ENCODE peak calls at places on chromosomes 3 and 15, in four cellular contexts. One of them, this sample, is unnamed.

GRCh38 chr15:45573961-45574629 is 13.1 kb upstream of the BLOC1S6 start:
- DNase-seq in WERI-Rb-1: peak; percentile 63
- DNase-seq in Panc1: no peak
- DNase-seq in cardiac fibroblast: peak; percentile 18
- DNase-seq in this sample: peak; percentile 25

GRCh38 chr3:64046527-64046926 is 23.2 kb upstream of the PSMD6 start:
- DNase-seq in WERI-Rb-1: no peak
- DNase-seq in Panc1: no peak
- DNase-seq in cardiac fibroblast: no peak
- DNase-seq in this sample: no peak

GRCh38 chr3:185645596-185646381 is 59.7 kb downstream of the SENP2 start:
- DNase-seq in WERI-Rb-1: peak; percentile 46
- DNase-seq in Panc1: no peak
- DNase-seq in cardiac fibroblast: no peak
- DNase-seq in this sample: peak; percentile 25

GRCh38 chr15:94119923-94120775 is 111.2 kb upstream of the MCTP2 start:
- DNase-seq in WERI-Rb-1: peak; percentile 48
- DNase-seq in Panc1: peak; percentile 77
- DNase-seq in cardiac fibroblast: peak; percentile 87
- DNase-seq in this sample: peak; percentile 94

GRCh38 chr3:17891139-17891850 is 148.9 kb upstream of the TBC1D5 start:
- DNase-seq in WERI-Rb-1: no peak
- DNase-seq in Panc1: no peak
- DNase-seq in cardiac fibroblast: peak; percentile 46
- DNase-seq in this sample: peak; percentile 43

GRCh38 chr3:45010718-45011355 is 15.3 kb upstream of the CLEC3B start:
- DNase-seq in WERI-Rb-1: no peak
- DNase-seq in Panc1: no peak
- DNase-seq in cardiac fibroblast: peak; percentile 62
- DNase-seq in this sample: peak; percentile 69

GRCh38 chr3:112228786-112229185 is 65.2 kb downstream of the SLC9C1 start:
- DNase-seq in WERI-Rb-1: no peak
- DNase-seq in Panc1: no peak
- DNase-seq in cardiac fibroblast: no peak
- DNase-seq in this sample: no peak

GRCh38 chr3:89278305-89278704 is 170.9 kb downstream of the EPHA3 start:
- DNase-seq in WERI-Rb-1: no peak
- DNase-seq in Panc1: no peak
- DNase-seq in cardiac fibroblast: no peak
- DNase-seq in this sample: no peak

GRCh38 chr15:92677998-92678397 is 22.4 kb upstream of the FAM174B start:
- DNase-seq in WERI-Rb-1: peak; percentile 65
- DNase-seq in Panc1: no peak
- DNase-seq in cardiac fibroblast: no peak
- DNase-seq in this sample: peak; percentile 80

GRCh38 chr15:83087535-83087934 is 19.9 kb upstream of the TM6SF1 start:
- DNase-seq in WERI-Rb-1: no peak
- DNase-seq in Panc1: no peak
- DNase-seq in cardiac fibroblast: no peak
- DNase-seq in this sample: no peak

GRCh38 chr3:176359211-176359610 is 838.1 kb downstream of the TBL1XR1 start:
- DNase-seq in WERI-Rb-1: no peak
- DNase-seq in Panc1: no peak
- DNase-seq in cardiac fibroblast: no peak
- DNase-seq in this sample: no peak

GRCh38 chr3:85304360-85304964 is 345.7 kb downstream of the CADM2 start:
- DNase-seq in WERI-Rb-1: no peak
- DNase-seq in Panc1: no peak
- DNase-seq in cardiac fibroblast: peak; percentile 1
- DNase-seq in this sample: no peak

GRCh38 chr15:95176794-95177577 is 945.6 kb downstream of the MCTP2 start:
- DNase-seq in WERI-Rb-1: no peak
- DNase-seq in Panc1: no peak
- DNase-seq in cardiac fibroblast: no peak
- DNase-seq in this sample: no peak

GRCh38 chr15:31758126-31758525 is 272.2 kb upstream of the CHRNA7 start:
- DNase-seq in WERI-Rb-1: no peak
- DNase-seq in Panc1: no peak
- DNase-seq in cardiac fibroblast: peak; percentile 81
- DNase-seq in this sample: peak; percentile 58

GRCh38 chr15:63374686-63375520 is 6.7 kb downstream of the CA12 start:
- DNase-seq in WERI-Rb-1: peak; percentile 32
- DNase-seq in Panc1: no peak
- DNase-seq in cardiac fibroblast: peak; percentile 80
- DNase-seq in this sample: peak; percentile 83

GRCh38 chr3:145013931-145014330 is 1042.3 kb downstream of the DIPK2A start:
- DNase-seq in WERI-Rb-1: no peak
- DNase-seq in Panc1: no peak
- DNase-seq in cardiac fibroblast: no peak
- DNase-seq in this sample: peak; percentile 47

GRCh38 chr3:112803472-112803871 is 43.2 kb downstream of the CD200R1L start:
- DNase-seq in WERI-Rb-1: no peak
- DNase-seq in Panc1: no peak
- DNase-seq in cardiac fibroblast: no peak
- DNase-seq in this sample: no peak

GRCh38 chr3:24490151-24490550 is 4.5 kb downstream of the THRB start:
- DNase-seq in WERI-Rb-1: no peak
- DNase-seq in Panc1: no peak
- DNase-seq in cardiac fibroblast: peak; percentile 25
- DNase-seq in this sample: peak; percentile 62

GRCh38 chr15:98856540-98856907 is 151.1 kb downstream of the PGPEP1L start:
- DNase-seq in WERI-Rb-1: no peak
- DNase-seq in Panc1: no peak
- DNase-seq in cardiac fibroblast: peak; percentile 93
- DNase-seq in this sample: peak; percentile 91

GRCh38 chr3:8519156-8519555 is 17.5 kb downstream of the LMCD1 start:
- DNase-seq in WERI-Rb-1: no peak
- DNase-seq in Panc1: no peak
- DNase-seq in cardiac fibroblast: peak; percentile 91
- DNase-seq in this sample: peak; percentile 93

GRCh38 chr3:40120816-40121215 is 188.7 kb upstream of the EIF1B start:
- DNase-seq in WERI-Rb-1: no peak
- DNase-seq in Panc1: no peak
- DNase-seq in cardiac fibroblast: peak; percentile 67
- DNase-seq in this sample: peak; percentile 69

GRCh38 chr3:185152433-185153169 is at the start of gene C3orf70:
- DNase-seq in WERI-Rb-1: peak; percentile 53
- DNase-seq in Panc1: no peak
- DNase-seq in cardiac fibroblast: peak; percentile 40
- DNase-seq in this sample: peak; percentile 29

GRCh38 chr3:4461459-4462090 is 5.5 kb downstream of the SUMF1 start:
- DNase-seq in WERI-Rb-1: no peak
- DNase-seq in Panc1: no peak
- DNase-seq in cardiac fibroblast: no peak
- DNase-seq in this sample: no peak

GRCh38 chr3:193868590-193868989 is 267.4 kb upstream of the HES1 start:
- DNase-seq in WERI-Rb-1: no peak
- DNase-seq in Panc1: no peak
- DNase-seq in cardiac fibroblast: no peak
- DNase-seq in this sample: no peak

GRCh38 chr3:146217324-146217723 is 33.6 kb downstream of the PLSCR4 start:
- DNase-seq in WERI-Rb-1: no peak
- DNase-seq in Panc1: no peak
- DNase-seq in cardiac fibroblast: peak; percentile 41
- DNase-seq in this sample: peak; percentile 14

GRCh38 chr3:100970537-100970936 is 22.7 kb downstream of the ABI3BP start:
- DNase-seq in WERI-Rb-1: no peak
- DNase-seq in Panc1: no peak
- DNase-seq in cardiac fibroblast: no peak
- DNase-seq in this sample: no peak

GRCh38 chr3:78398401-78398800 is 1358.5 kb downstream of the ROBO2 start:
- DNase-seq in WERI-Rb-1: no peak
- DNase-seq in Panc1: no peak
- DNase-seq in cardiac fibroblast: no peak
- DNase-seq in this sample: no peak

GRCh38 chr15:44265757-44266156 is 22.8 kb upstream of the GOLM2 start:
- DNase-seq in WERI-Rb-1: no peak
- DNase-seq in Panc1: no peak
- DNase-seq in cardiac fibroblast: no peak
- DNase-seq in this sample: peak; percentile 11

GRCh38 chr15:73368301-73369072 is at the start of gene HCN4:
- DNase-seq in WERI-Rb-1: peak; percentile 40
- DNase-seq in Panc1: no peak
- DNase-seq in cardiac fibroblast: no peak
- DNase-seq in this sample: no peak

GRCh38 chr3:2098398-2099027 is at the start of gene CNTN4:
- DNase-seq in WERI-Rb-1: peak; percentile 91
- DNase-seq in Panc1: no peak
- DNase-seq in cardiac fibroblast: no peak
- DNase-seq in this sample: no peak

GRCh38 chr15:84872009-84872900 is 12.2 kb upstream of the SLC28A1 start:
- DNase-seq in WERI-Rb-1: no peak
- DNase-seq in Panc1: no peak
- DNase-seq in cardiac fibroblast: no peak
- DNase-seq in this sample: peak; percentile 21

GRCh38 chr3:190003730-190004129 is 117.0 kb downstream of the P3H2 start:
- DNase-seq in WERI-Rb-1: no peak
- DNase-seq in Panc1: peak; percentile 95
- DNase-seq in cardiac fibroblast: peak; percentile 95
- DNase-seq in this sample: peak; percentile 84

GRCh38 chr15:45429974-45430792 is 51.8 kb upstream of the GATM start:
- DNase-seq in WERI-Rb-1: peak; percentile 60
- DNase-seq in Panc1: peak; percentile 39
- DNase-seq in cardiac fibroblast: peak; percentile 62
- DNase-seq in this sample: peak; percentile 43

GRCh38 chr15:22979069-22979698 is 984 bp downstream of the CYFIP1 start:
- DNase-seq in WERI-Rb-1: peak; percentile 29
- DNase-seq in Panc1: no peak
- DNase-seq in cardiac fibroblast: peak; percentile 62
- DNase-seq in this sample: peak; percentile 40

GRCh38 chr15:81029416-81030367 is 29.0 kb downstream of the TLNRD1 start:
- DNase-seq in WERI-Rb-1: no peak
- DNase-seq in Panc1: no peak
- DNase-seq in cardiac fibroblast: peak; percentile 69
- DNase-seq in this sample: peak; percentile 51

GRCh38 chr15:23003736-23004135 is 23.6 kb upstream of the CYFIP1 start:
- DNase-seq in WERI-Rb-1: no peak
- DNase-seq in Panc1: no peak
- DNase-seq in cardiac fibroblast: no peak
- DNase-seq in this sample: no peak

DNA sequence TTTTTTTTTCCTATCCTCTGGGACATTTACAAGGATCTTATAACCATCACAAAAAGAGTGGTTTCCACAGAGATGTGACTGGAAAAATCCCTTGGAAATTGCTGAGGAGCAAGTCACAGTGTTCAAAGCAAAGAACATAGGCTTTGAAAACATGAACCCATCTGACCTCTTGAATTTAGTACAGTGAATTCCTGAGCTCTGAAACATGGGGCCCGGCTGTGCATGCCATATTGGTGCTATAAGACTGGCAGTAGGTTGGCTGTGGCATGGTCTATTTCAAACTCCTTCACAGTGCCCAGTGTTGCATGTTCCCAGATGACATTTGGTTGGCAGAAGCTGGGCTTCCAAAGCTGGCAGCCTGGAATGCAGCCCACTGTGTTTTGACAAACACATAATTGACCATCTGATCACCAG is 202.2 kb downstream of the TIGIT start:
- DNase-seq in WERI-Rb-1: no peak
- DNase-seq in Panc1: no peak
- DNase-seq in cardiac fibroblast: peak; percentile 81
- DNase-seq in this sample: peak; percentile 75
- TF ChIP-seq CTCF in WERI-Rb-1: no peak
- TF ChIP-seq CTCF in Panc1: no peak
- TF ChIP-seq CTCF in cardiac fibroblast: no peak
- TF ChIP-seq CTCF in this sample: no peak

GRCh38 chr3:107855710-107856109 is 235.1 kb downstream of the CD47 start:
- DNase-seq in WERI-Rb-1: no peak
- DNase-seq in Panc1: no peak
- DNase-seq in cardiac fibroblast: peak; percentile 49
- DNase-seq in this sample: peak; percentile 25
- H3K4me3 ChIP-seq in WERI-Rb-1: no peak overlapping the region
- H3K4me3 ChIP-seq in Panc1: no peak overlapping the region
- H3K4me3 ChIP-seq in cardiac fibroblast: no peak overlapping the region
- H3K4me3 ChIP-seq in this sample: no peak overlapping the region

GRCh38 chr3:129482721-129483120 is 42.7 kb downstream of the IFT122 start:
- DNase-seq in WERI-Rb-1: peak; percentile 21
- DNase-seq in Panc1: no peak
- DNase-seq in cardiac fibroblast: no peak
- DNase-seq in this sample: no peak
- TF ChIP-seq CTCF in WERI-Rb-1: peak; percentile 41
- TF ChIP-seq CTCF in Panc1: no peak
- TF ChIP-seq CTCF in cardiac fibroblast: peak; percentile 7
- TF ChIP-seq CTCF in this sample: peak; percentile 20

GRCh38 chr3:72101538-72101937 is 316.6 kb upstream of the PROK2 start:
- DNase-seq in WERI-Rb-1: no peak
- DNase-seq in Panc1: no peak
- DNase-seq in cardiac fibroblast: no peak
- DNase-seq in this sample: no peak
- H3K4me3 ChIP-seq in WERI-Rb-1: no peak overlapping the region
- H3K4me3 ChIP-seq in Panc1: no peak overlapping the region
- H3K4me3 ChIP-seq in cardiac fibroblast: no peak overlapping the region
- H3K4me3 ChIP-seq in this sample: no peak overlapping the region

GRCh38 chr15:70854669-70854976 is 666 bp upstream of the LARP6 start:
- DNase-seq in WERI-Rb-1: no peak
- DNase-seq in Panc1: no peak
- DNase-seq in cardiac fibroblast: peak; percentile 77
- DNase-seq in this sample: peak; percentile 81
- TF ChIP-seq CTCF in WERI-Rb-1: no peak
- TF ChIP-seq CTCF in Panc1: peak; percentile 46
- TF ChIP-seq CTCF in cardiac fibroblast: peak; percentile 18
- TF ChIP-seq CTCF in this sample: peak; percentile 35

GRCh38 chr3:98556164-98557130 is 24.7 kb downstream of the GPR15 start:
- DNase-seq in WERI-Rb-1: no peak
- DNase-seq in Panc1: no peak
- DNase-seq in cardiac fibroblast: peak; percentile 25
- DNase-seq in this sample: no peak

GRCh38 chr3:98553751-98554150 is 22.0 kb downstream of the GPR15 start:
- DNase-seq in WERI-Rb-1: no peak
- DNase-seq in Panc1: no peak
- DNase-seq in cardiac fibroblast: no peak
- DNase-seq in this sample: no peak

GRCh38 chr3:98553021-98553563 is 21.3 kb downstream of the GPR15 start:
- DNase-seq in WERI-Rb-1: no peak
- DNase-seq in Panc1: no peak
- DNase-seq in cardiac fibroblast: no peak
- DNase-seq in this sample: no peak

GRCh38 chr3:98554580-98554979 is 22.8 kb downstream of the GPR15 start:
- DNase-seq in WERI-Rb-1: no peak
- DNase-seq in Panc1: no peak
- DNase-seq in cardiac fibroblast: no peak
- DNase-seq in this sample: no peak

GRCh38 chr3:98555025-98555379 is 23.2 kb downstream of the GPR15 start:
- DNase-seq in WERI-Rb-1: no peak
- DNase-seq in Panc1: no peak
- DNase-seq in cardiac fibroblast: no peak
- DNase-seq in this sample: no peak
- H3K4me3 ChIP-seq in WERI-Rb-1: no peak overlapping the region
- H3K4me3 ChIP-seq in Panc1: no peak overlapping the region
- H3K4me3 ChIP-seq in cardiac fibroblast: no peak overlapping the region
- H3K4me3 ChIP-seq in this sample: no peak overlapping the region